ENCODE peak calls at places on chromosomes 7 and 10, in four cellular contexts. R is effector memory CD4-positive, alpha-beta T cell; F is left cardiac atrium; N is body of pancreas. C is an unnamed sample.

GRCh38 chr10:124680675-124681074 is 63.5 kb downstream of the FAM53B start:
- DNase-seq in R (no peak), F (no peak), N (no peak), C (no peak)

GRCh38 chr7:2477447-2478386 is 1.5 kb upstream of the GRIFIN start:
- DNase-seq in R (peak; percentile 38), F (peak; percentile 76), N (peak; percentile 76), C (peak; percentile 90)

GRCh38 chr7:4694653-4695335 is 12.7 kb downstream of the FOXK1 start:
- DNase-seq in R (no peak), F (peak; percentile 71), N (peak; percentile 27), C (no peak)

GRCh38 chr10:112706580-112706979 is 243.5 kb upstream of the TCF7L2 start:
- DNase-seq in R (no peak), F (no peak), N (no peak), C (no peak)

GRCh38 chr7:2032030-2032875 is 200.5 kb downstream of the MAD1L1 start:
- DNase-seq in R (no peak), F (peak; percentile 37), N (peak; percentile 20), C (no peak)

GRCh38 chr10:47349941-47350371 is 1.8 kb downstream of the RBP3 start:
- DNase-seq in R (no peak), F (no peak), N (no peak), C (no peak)

GRCh38 chr10:17348111-17349008 is 106.0 kb downstream of the ST8SIA6 start:
- DNase-seq in R (no peak), F (peak; percentile 79), N (peak; percentile 84), C (no peak)

GRCh38 chr7:17556247-17556646 is 257.8 kb downstream of the AHR start:
- DNase-seq in R (no peak), F (no peak), N (no peak), C (no peak)

GRCh38 chr7:37173655-37174054 is 275.0 kb downstream of the ELMO1 start:
- DNase-seq in R (no peak), F (no peak), N (no peak), C (no peak)

GRCh38 chr10:97007417-97007816 is 175.3 kb downstream of the LCOR start:
- DNase-seq in R (no peak), F (no peak), N (no peak), C (no peak)

GRCh38 chr10:114655671-114656070 is 2.4 kb downstream of the ABLIM1 start:
- DNase-seq in R (no peak), F (no peak), N (no peak), C (no peak)

GRCh38 chr7:104017001-104017400 is 27.5 kb upstream of the RELN start:
- DNase-seq in R (no peak), F (no peak), N (no peak), C (no peak)

GRCh38 chr7:137081694-137082093 is 213.2 kb downstream of the CHRM2 start:
- DNase-seq in R (no peak), F (peak; percentile 80), N (peak; percentile 73), C (no peak)

GRCh38 chr10:35642023-35642792 is at the start of gene FZD8:
- DNase-seq in R (peak; percentile 57), F (peak; percentile 95), N (peak; percentile 95), C (peak; percentile 91)

GRCh38 chr7:74612015-74612829 is 45.3 kb upstream of the GTF2I start:
- DNase-seq in R (no peak), F (peak; percentile 47), N (peak; percentile 51), C (no peak)

GRCh38 chr10:130795819-130796218 is 515.7 kb downstream of the TCERG1L start:
- DNase-seq in R (no peak), F (no peak), N (no peak), C (no peak)

GRCh38 chr10:4767033-4767814 is 58.8 kb upstream of the AKR1E2 start:
- DNase-seq in R (no peak), F (no peak), N (peak; percentile 9), C (no peak)

GRCh38 chr10:70759769-70760168 is 25.4 kb downstream of the TBATA start:
- DNase-seq in R (no peak), F (no peak), N (no peak), C (no peak)

GRCh38 chr7:141866974-141867373 is 25.7 kb upstream of the PRSS37 start:
- DNase-seq in R (no peak), F (no peak), N (no peak), C (no peak)

GRCh38 chr10:118595598-118596425 is at the start of gene PRLHR:
- DNase-seq in R (no peak), F (peak; percentile 28), N (peak; percentile 61), C (no peak)

GRCh38 chr7:5677538-5678294 is 103.7 kb downstream of the RNF216 start:
- DNase-seq in R (peak; percentile 11), F (peak; percentile 72), N (peak; percentile 50), C (peak; percentile 42)

GRCh38 chr7:110204527-110204926 is 886.4 kb upstream of the LRRN3 start:
- DNase-seq in R (no peak), F (no peak), N (no peak), C (no peak)

GRCh38 chr10:86374664-86375063 is 8.1 kb upstream of the GRID1 start:
- DNase-seq in R (no peak), F (no peak), N (no peak), C (no peak)

GRCh38 chr10:117537904-117538524 is 4.5 kb upstream of the EMX2 start:
- DNase-seq in R (no peak), F (no peak), N (no peak), C (peak; percentile 74)

GRCh38 chr10:3761916-3762708 is 22.9 kb downstream of the KLF6 start:
- DNase-seq in R (no peak), F (no peak), N (no peak), C (no peak)

GRCh38 chr7:135270577-135271254 is 37.1 kb downstream of the STRA8 start:
- DNase-seq in R (no peak), F (no peak), N (no peak), C (no peak)

GRCh38 chr7:107035446-107035845 is 9.1 kb upstream of the PRKAR2B start:
- DNase-seq in R (no peak), F (no peak), N (no peak), C (no peak)

GRCh38 chr10:72328045-72328828 is 26.5 kb downstream of the DNAJB12 start:
- DNase-seq in R (no peak), F (peak; percentile 78), N (peak; percentile 86), C (peak; percentile 52)

GRCh38 chr7:7201583-7202374 is 19.4 kb downstream of the C1GALT1 start:
- DNase-seq in R (peak; percentile 20), F (no peak), N (peak; percentile 14), C (peak; percentile 63)

GRCh38 chr7:107860241-107860961 is 30.6 kb upstream of the DLD start:
- DNase-seq in R (no peak), F (no peak), N (peak; percentile 53), C (no peak)

GRCh38 chr7:16027396-16027795 is 340.9 kb upstream of the MEOX2 start:
- DNase-seq in R (no peak), F (no peak), N (no peak), C (no peak)

C was measured in GM20000.